ENCODE peak calls at places on chromosomes 13 and 19, in nine cellular contexts. Y, G, I, E, M, A, O, W and N are unnamed samples.

GRCh38 chr13:23182142-23182541 is 1.4 kb downstream of the SGCG start:
- DNase-seq in Y (no peak), O (no peak), E (no peak), W (no peak), A (no peak), G (no peak), I (no peak), M (no peak), N (no peak)

GRCh38 chr13:48858523-48858922 is 117.2 kb upstream of the FNDC3A start:
- DNase-seq in M (no peak), G (peak), O (no peak), I (no peak), Y (no peak), E (no peak), A (no peak), W (no peak), N (no peak)

GRCh38 chr19:3403489-3404323 is 37.3 kb downstream of the NFIC start:
- DNase-seq in E (no peak), M (no peak), A (peak), G (no peak), I (peak), O (no peak), W (peak), Y (peak), N (peak)

GRCh38 chr13:25948910-25949309 is 102.9 kb downstream of the SHISA2 start:
- DNase-seq in E (no peak), O (no peak), M (no peak), I (no peak), A (no peak), G (no peak), Y (no peak), W (no peak), N (no peak)

GRCh38 chr13:106133025-106133424 is 402.4 kb downstream of the EFNB2 start:
- DNase-seq in A (peak), E (no peak), G (no peak), O (no peak), I (peak), Y (peak), W (peak), M (no peak), N (peak)

GRCh38 chr13:20178156-20178555 is 14.6 kb downstream of the GJB2 start:
- DNase-seq in Y (no peak), O (no peak), M (no peak), E (no peak), G (no peak), A (no peak), W (no peak), I (no peak), N (no peak)

GRCh38 chr13:111429064-111429558 is 108.7 kb downstream of the TEX29 start:
- DNase-seq in M (no peak), Y (peak), E (peak), I (peak), G (peak), W (peak), A (peak), O (peak), N (no peak)

GRCh38 chr13:55199132-55199531 is 1941.6 kb upstream of the PRR20A start:
- DNase-seq in A (no peak), Y (no peak), E (no peak), G (peak), I (no peak), W (no peak), O (no peak), M (no peak), N (no peak)

GRCh38 chr19:3080281-3080680 is 13.9 kb upstream of the GNA11 start:
- DNase-seq in I (no peak), O (no peak), W (peak), G (no peak), E (no peak), M (no peak), A (no peak), Y (peak), N (no peak)

GRCh38 chr19:41937525-41937924 is 9.3 kb upstream of the ERFL start:
- DNase-seq in G (no peak), Y (no peak), O (no peak), I (no peak), A (no peak), M (no peak), W (no peak), E (no peak), N (no peak)

GRCh38 chr19:29667941-29668340 is 2.7 kb downstream of the PLEKHF1 start:
- DNase-seq in O (no peak), Y (no peak), I (no peak), A (no peak), M (peak), G (no peak), E (peak), W (no peak), N (no peak)

GRCh38 chr13:103328899-103329298 is 262.7 kb upstream of the SLC10A2 start:
- DNase-seq in O (no peak), M (no peak), G (no peak), I (no peak), W (no peak), E (no peak), Y (no peak), A (no peak), N (no peak)

GRCh38 chr13:49214917-49215376 is 5.2 kb upstream of the MLNR start:
- DNase-seq in O (no peak), M (peak), G (peak), Y (peak), E (peak), I (peak), W (peak), A (no peak), N (no peak)

GRCh38 chr13:26605845-26606244 is 48.4 kb downstream of the WASF3 start:
- DNase-seq in M (no peak), A (no peak), Y (no peak), I (peak), G (peak), W (no peak), E (no peak), O (no peak), N (no peak)

GRCh38 chr19:9381367-9381785 is 18.6 kb downstream of the ZNF177 start:
- DNase-seq in W (no peak), E (no peak), G (peak), A (no peak), I (peak), Y (no peak), O (no peak), M (no peak), N (no peak)

GRCh38 chr13:24097064-24097463 is 63.5 kb upstream of the SPATA13 start:
- DNase-seq in M (no peak), E (peak), Y (peak), W (peak), O (no peak), A (peak), G (no peak), I (peak), N (peak)

GRCh38 chr19:36876993-36877938 is 26.6 kb downstream of the ZNF345 start:
- DNase-seq in I (peak), W (peak), A (no peak), O (no peak), Y (no peak), E (no peak), G (peak), M (no peak), N (no peak)

GRCh38 chr19:28526042-28526441 is 686.9 kb downstream of the UQCRFS1 start:
- DNase-seq in G (no peak), A (no peak), O (no peak), M (no peak), I (no peak), W (no peak), E (no peak), Y (no peak), N (no peak)

GRCh38 chr19:35167251-35168119 is 12.9 kb downstream of the FXYD5 start:
- DNase-seq in G (no peak), M (no peak), W (no peak), O (no peak), A (no peak), E (no peak), I (no peak), Y (no peak), N (no peak)

GRCh38 chr19:49684251-49684982 is 5.0 kb upstream of the ADM5 start:
- DNase-seq in W (peak), A (peak), I (peak), G (peak), Y (no peak), O (no peak), M (no peak), E (no peak), N (no peak)